ENCODE peak calls at places on chromosome 10, in six cellular contexts. C, O, D, G, S and Z are unnamed samples.
A peak's percentile ranks its signal among the peaks of the same experiment; 100 is the strongest.

GRCh38 chr10:6058677-6059475 is 3.3 kb downstream of the IL2RA start:
- DNase-seq in G (no peak), C (no peak), O (no peak), D (no peak), S (no peak), Z (no peak)

GRCh38 chr10:78116451-78116850 is 82.8 kb downstream of the RPS24 start:
- DNase-seq in C (no peak), S (no peak), D (no peak), G (no peak), O (no peak), Z (no peak)

GRCh38 chr10:8133146-8133545 is 78.7 kb downstream of the GATA3 start:
- DNase-seq in D (no peak), S (no peak), C (no peak), G (peak; percentile 80), O (no peak), Z (peak; percentile 23)

GRCh38 chr10:12466701-12467100 is 117.4 kb downstream of the CAMK1D start:
- DNase-seq in G (no peak), D (no peak), C (no peak), O (no peak), S (no peak), Z (no peak)

GRCh38 chr10:60827791-60828488 is 49.7 kb downstream of the CDK1 start:
- DNase-seq in C (no peak), D (peak; percentile 89), O (peak; percentile 22), G (no peak), S (no peak), Z (no peak)

GRCh38 chr10:70964881-70965280 is 76.5 kb upstream of the PCBD1 start:
- DNase-seq in S (no peak), O (no peak), G (no peak), C (no peak), D (no peak), Z (no peak)

GRCh38 chr10:128186959-128187787 is 61.0 kb upstream of the MKI67 start:
- DNase-seq in O (no peak), C (no peak), G (no peak), D (no peak), S (no peak), Z (no peak)

GRCh38 chr10:46060706-46061105 is 14.6 kb upstream of the MSMB start:
- DNase-seq in S (no peak), D (no peak), G (no peak), O (no peak), C (no peak), Z (no peak)

GRCh38 chr10:35731828-35732227 is 89.7 kb upstream of the FZD8 start:
- DNase-seq in O (no peak), C (no peak), S (no peak), D (no peak), G (no peak), Z (no peak)

GRCh38 chr10:68135922-68136718 is 26.8 kb downstream of the MYPN start:
- DNase-seq in D (no peak), C (no peak), G (no peak), O (no peak), S (no peak), Z (no peak)

GRCh38 chr10:125824736-125825135 is 1.4 kb downstream of the BCCIP start:
- DNase-seq in D (peak; percentile 32), C (no peak), G (no peak), O (no peak), S (no peak), Z (no peak)

GRCh38 chr10:49596836-49597235 is 13.3 kb upstream of the SLC18A3 start:
- DNase-seq in O (no peak), D (no peak), C (no peak), G (no peak), S (no peak), Z (no peak)

GRCh38 chr10:36469585-36469984 is 655.8 kb upstream of the ANKRD30A start:
- DNase-seq in C (no peak), G (no peak), D (no peak), O (no peak), S (no peak), Z (no peak)

GRCh38 chr10:1185911-1186692 is 129.9 kb downstream of the WDR37 start:
- DNase-seq in G (no peak), S (no peak), C (no peak), O (no peak), D (no peak), Z (no peak)

GRCh38 chr10:44922021-44922420 is 10.9 kb downstream of the TMEM72 start:
- DNase-seq in S (no peak), G (no peak), O (no peak), D (no peak), C (no peak), Z (no peak)

GRCh38 chr10:79078367-79079073 is 9.8 kb downstream of the ZMIZ1 start:
- DNase-seq in O (no peak), S (no peak), D (no peak), C (no peak), G (no peak), Z (no peak)

GRCh38 chr10:46553238-46554049 is 3.0 kb downstream of the GPRIN2 start:
- DNase-seq in D (no peak), O (no peak), C (peak; percentile 19), S (peak; percentile 47), G (no peak), Z (no peak)

GRCh38 chr10:74145133-74145532 is 5.5 kb downstream of the AP3M1 start:
- DNase-seq in O (no peak), D (no peak), G (no peak), C (no peak), S (no peak), Z (no peak)

GRCh38 chr10:34728361-34728760 is 86.7 kb downstream of the PARD3 start:
- DNase-seq in S (no peak), O (no peak), C (no peak), G (no peak), D (no peak), Z (no peak)

DNA sequence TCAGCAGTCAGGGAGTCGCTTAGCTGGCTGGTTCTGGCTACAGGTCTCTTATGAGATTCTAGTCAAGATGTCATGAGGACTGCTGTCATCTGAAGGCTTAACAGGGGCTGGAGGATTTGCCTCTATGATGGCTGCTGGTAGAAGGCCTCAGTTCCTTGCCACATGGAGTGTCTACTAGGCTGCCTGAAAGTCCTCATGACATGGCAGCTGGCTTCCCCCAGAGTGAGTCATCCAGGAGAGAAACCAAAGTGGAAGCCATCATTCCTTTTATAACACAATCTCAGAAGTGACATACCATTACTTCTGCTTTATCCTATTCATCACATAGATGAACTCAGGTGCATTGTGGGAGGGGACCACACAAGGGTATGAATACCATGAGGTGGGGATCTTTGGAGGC is 75.1 kb downstream of the EXOC6 start:
- DNase-seq in S (no peak), C (no peak), D (no peak), G (no peak), O (no peak), Z (no peak)
- TF ChIP-seq TAF1 in S (no peak), C (no peak), D (no peak), G (no peak), O (no peak), Z (no peak)

GRCh38 chr10:43648392-43649148 is at the start of gene ZNF32:
- DNase-seq in O (peak; percentile 67), D (peak; percentile 94), C (peak; percentile 92), G (no peak), S (peak; percentile 88), Z (peak; percentile 87)
- TF ChIP-seq POLR2AphosphoS5 in O (no peak), D (no peak), C (no peak), G (no peak), S (peak; percentile 70), Z (no peak)

GRCh38 chr10:110226555-110226925 is 19.1 kb downstream of the MXI1 start:
- DNase-seq in S (peak; percentile 88), C (peak; percentile 53), D (peak; percentile 90), O (peak; percentile 60), G (no peak), Z (peak; percentile 59)

GRCh38 chr10:110225756-110226554 is 18.6 kb downstream of the MXI1 start:
- DNase-seq in D (peak; percentile 91), S (peak; percentile 95), C (peak; percentile 62), O (peak; percentile 83), G (no peak), Z (peak; percentile 71)

GRCh38 chr10:110228066-110228465 is 20.7 kb downstream of the MXI1 start:
- DNase-seq in C (no peak), O (no peak), G (no peak), S (no peak), D (no peak), Z (no peak)

GRCh38 chr10:110225441-110225755 is 18.0 kb downstream of the MXI1 start:
- DNase-seq in C (no peak), G (no peak), S (no peak), O (no peak), D (no peak), Z (no peak)

DNA sequence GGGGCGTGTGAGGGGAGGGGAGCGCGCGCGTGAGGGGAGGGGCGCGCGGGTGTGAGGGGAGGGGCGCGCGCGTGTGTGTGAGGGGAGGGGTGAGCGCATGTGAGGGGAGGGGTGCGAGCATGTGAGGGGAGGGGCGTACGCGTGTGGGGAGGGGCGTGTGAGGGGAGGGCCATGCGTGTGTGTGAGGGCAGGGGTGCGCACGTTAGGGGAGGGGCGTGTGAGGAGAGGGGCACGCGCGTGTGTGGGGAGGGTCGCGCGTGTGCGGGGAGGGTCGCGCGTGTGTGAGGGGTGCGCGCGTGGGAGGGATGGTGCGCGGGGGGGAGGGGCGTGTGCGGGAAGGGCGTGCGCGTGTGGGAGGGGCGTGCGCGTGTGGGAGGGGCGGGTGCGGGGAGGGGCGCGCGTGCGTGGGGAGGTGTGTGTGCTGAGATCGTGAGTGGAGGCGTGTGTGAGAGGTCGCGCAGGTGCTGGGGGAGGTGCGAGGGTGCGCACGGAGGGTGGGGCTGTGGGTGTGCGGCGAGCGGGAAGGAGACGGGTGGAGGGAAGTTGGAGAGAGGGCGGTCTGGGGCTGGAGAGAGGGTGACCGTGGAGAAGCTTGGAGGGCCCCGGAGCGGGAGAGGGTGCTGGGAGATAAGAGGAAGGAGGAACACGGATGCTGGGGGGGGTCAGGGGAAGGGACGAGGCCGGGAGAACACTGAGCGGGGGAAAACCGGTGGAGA is 19.7 kb downstream of the MXI1 start:
- DNase-seq in O (no peak), D (peak; percentile 71), G (no peak), C (peak; percentile 58), S (peak; percentile 61), Z (peak; percentile 59)
- TF ChIP-seq POLR2A in O (no peak), D (no peak), G (no peak), C (no peak), S (no peak), Z (no peak)

GRCh38 chr10:29748109-29748650 is 113.4 kb upstream of the SVIL start:
- DNase-seq in D (no peak), O (no peak), G (no peak), S (no peak), C (no peak), Z (no peak)

GRCh38 chr10:29751686-29752085 is 116.9 kb upstream of the SVIL start:
- DNase-seq in O (no peak), G (no peak), C (no peak), S (no peak), D (no peak), Z (no peak)

GRCh38 chr10:29751232-29751631 is 116.5 kb upstream of the SVIL start:
- DNase-seq in G (no peak), C (no peak), O (no peak), D (no peak), S (no peak), Z (no peak)

GRCh38 chr10:29746080-29746797 is 111.5 kb upstream of the SVIL start:
- DNase-seq in G (no peak), O (no peak), S (no peak), C (no peak), D (no peak), Z (no peak)

DNA sequence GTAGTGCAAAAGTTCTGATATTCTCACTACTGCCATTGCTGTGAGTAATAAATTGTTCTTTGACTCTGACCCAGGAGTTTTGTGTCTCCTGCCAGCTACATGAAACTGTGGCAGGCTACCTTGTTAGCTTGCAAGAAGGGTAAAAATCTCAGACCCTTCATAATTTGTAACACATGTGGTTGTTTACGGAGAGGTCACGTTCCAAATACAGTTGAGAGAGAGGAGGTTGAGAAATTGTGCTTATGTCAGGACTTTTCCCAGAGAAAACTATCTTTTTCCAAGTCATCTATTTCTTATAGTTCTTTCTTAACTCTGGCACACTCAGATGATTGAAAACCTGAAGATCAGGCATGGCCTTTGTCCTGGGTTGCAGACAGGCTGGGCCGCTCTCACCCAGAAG is 114.4 kb upstream of the SVIL start:
- DNase-seq in S (no peak), O (no peak), D (no peak), C (no peak), G (no peak), Z (no peak)
- TF ChIP-seq TAF1 in S (no peak), O (no peak), D (no peak), C (no peak), G (no peak), Z (no peak)